ENCODE peak calls at places on chromosomes 7 and 10, in eight cellular contexts. B, U, T, Q, C, N, F and D are unnamed samples.

GRCh38 chr10:71664585-71664984 is 55.0 kb downstream of the C10orf105 start:
- DNase-seq in F (no peak), Q (no peak), N (no peak), T (no peak), U (no peak), C (no peak), B (no peak), D (no peak)

GRCh38 chr7:153832160-153832559 is 220.0 kb upstream of the DPP6 start:
- DNase-seq in F (no peak), T (no peak), U (no peak), C (no peak), B (no peak), N (no peak), Q (no peak), D (no peak)

GRCh38 chr7:37694208-37695080 is 10.9 kb downstream of the GPR141 start:
- DNase-seq in B (no peak), U (no peak), C (no peak), N (no peak), Q (no peak), F (no peak), T (no peak), D (no peak)

GRCh38 chr10:26486985-26487850 is 49.1 kb downstream of the APBB1IP start:
- DNase-seq in C (peak), N (peak), Q (peak), F (no peak), T (no peak), U (peak), B (no peak), D (peak)

GRCh38 chr10:34477229-34477628 is 337.9 kb downstream of the PARD3 start:
- DNase-seq in N (no peak), Q (no peak), F (peak), B (no peak), T (no peak), U (no peak), C (no peak), D (no peak)

GRCh38 chr10:86795353-86795752 is 38.9 kb downstream of the BMPR1A start:
- DNase-seq in N (peak), B (no peak), T (no peak), U (peak), C (no peak), Q (no peak), F (no peak), D (peak)

GRCh38 chr10:122637371-122637770 is 62.3 kb downstream of the C10orf120 start:
- DNase-seq in Q (no peak), N (no peak), U (no peak), F (no peak), B (no peak), C (no peak), T (no peak), D (no peak)

GRCh38 chr7:141744131-141744530 is 6.0 kb downstream of the SSBP1 start:
- DNase-seq in F (no peak), T (no peak), Q (no peak), U (no peak), N (no peak), B (no peak), C (no peak), D (no peak)

GRCh38 chr7:51430480-51431086 is 114.0 kb upstream of the COBL start:
- DNase-seq in C (no peak), N (peak), Q (peak), U (peak), T (no peak), B (no peak), F (peak), D (peak)

GRCh38 chr10:114239117-114239993 is at the start of gene VWA2:
- DNase-seq in C (no peak), F (peak), T (peak), U (no peak), Q (peak), N (no peak), B (peak), D (no peak)

GRCh38 chr10:125120046-125120710 is 40.2 kb downstream of the CTBP2 start:
- DNase-seq in B (peak), N (no peak), T (no peak), U (peak), C (no peak), Q (no peak), F (no peak), D (peak)

GRCh38 chr7:116528008-116528789 is 3.4 kb downstream of the CAV1 start:
- DNase-seq in C (no peak), Q (no peak), N (peak), B (peak), U (peak), F (no peak), T (no peak), D (peak)

GRCh38 chr7:95718556-95719410 is 53.6 kb upstream of the DYNC1I1 start:
- DNase-seq in C (no peak), F (no peak), Q (no peak), N (no peak), U (peak), B (no peak), T (no peak), D (peak)

GRCh38 chr7:30146127-30146612 is 11.4 kb downstream of the MTURN start:
- DNase-seq in U (peak), Q (no peak), T (no peak), C (no peak), B (peak), F (no peak), N (no peak), D (no peak)

GRCh38 chr7:101308245-101309085 is 13.1 kb downstream of the IFT22 start:
- DNase-seq in N (peak), F (no peak), U (no peak), C (no peak), Q (peak), T (peak), B (peak), D (peak)

GRCh38 chr10:69497235-69497561 is 45.9 kb downstream of the TSPAN15 start:
- DNase-seq in C (no peak), B (no peak), N (no peak), Q (no peak), U (no peak), F (no peak), T (no peak), D (no peak)

GRCh38 chr10:121088524-121088923 is 237.4 kb downstream of the WDR11 start:
- DNase-seq in Q (no peak), N (peak), C (no peak), T (no peak), U (peak), B (no peak), F (no peak), D (no peak)

GRCh38 chr7:45663167-45663921 is 89.2 kb downstream of the ADCY1 start:
- DNase-seq in C (no peak), N (no peak), U (peak), Q (no peak), T (peak), F (no peak), B (peak), D (peak)

GRCh38 chr7:99248391-99249067 is 24.1 kb upstream of the MYH16 start:
- DNase-seq in U (no peak), Q (no peak), F (no peak), C (no peak), N (peak), T (no peak), B (no peak), D (no peak)

GRCh38 chr7:42247301-42247700 is 10.3 kb upstream of the GLI3 start:
- DNase-seq in B (no peak), N (peak), T (no peak), Q (no peak), F (no peak), U (peak), C (no peak), D (peak)

GRCh38 chr10:102322914-102323313 is 72.6 kb upstream of the NFKB2 start:
- DNase-seq in T (no peak), C (peak), F (no peak), N (no peak), Q (peak), B (no peak), U (peak), D (no peak)

GRCh38 chr7:3673524-3673923 is 372.5 kb downstream of the SDK1 start:
- DNase-seq in U (no peak), F (no peak), B (no peak), C (peak), N (no peak), Q (peak), T (no peak), D (peak)

GRCh38 chr10:21634599-21635365 is 100.8 kb downstream of the MLLT10 start:
- DNase-seq in B (no peak), C (no peak), U (no peak), T (no peak), F (no peak), Q (no peak), N (no peak), D (no peak)

GRCh38 chr10:132193907-132194552 is 7.3 kb downstream of the DPYSL4 start:
- DNase-seq in F (no peak), C (no peak), Q (no peak), U (no peak), B (peak), N (no peak), T (no peak), D (peak)